ENCODE peak calls at places on chromosomes 1 and 21, in six cellular contexts. M is T-cell, W is brain microvascular endothelial cell, R is fibroblast of pulmonary artery, U is cardiac muscle cell, S is iPS-NIHi11. X is an unnamed sample.

GRCh38 chr21:16345757-16346156 is 616.0 kb downstream of the USP25 start:
- DNase-seq in M (no peak), W (no peak), R (no peak), U (no peak), S (no peak), X (no peak)

GRCh38 chr1:76572229-76572628 is 295.1 kb upstream of the ST6GALNAC5 start:
- DNase-seq in M (no peak), W (no peak), R (no peak), U (no peak), S (no peak), X (no peak)

GRCh38 chr1:156560585-156561163 is 11.7 kb downstream of the IQGAP3 start:
- DNase-seq in M (no peak), W (no peak), R (no peak), U (no peak), S (no peak), X (no peak)

GRCh38 chr1:221274373-221274772 is 395.1 kb downstream of the HLX start:
- DNase-seq in M (no peak), W (no peak), R (no peak), U (no peak), S (peak; percentile 33), X (no peak)

GRCh38 chr1:115771847-115772457 is 3.4 kb upstream of the CASQ2 start:
- DNase-seq in M (no peak), W (peak; percentile 78), R (peak; percentile 87), U (peak; percentile 90), S (peak; percentile 79), X (peak; percentile 39)

GRCh38 chr21:29190920-29191319 is 60.5 kb downstream of the MAP3K7CL start:
- DNase-seq in M (no peak), W (no peak), R (peak; percentile 73), U (peak; percentile 73), S (no peak), X (no peak)

GRCh38 chr21:21845901-21846396 is 847.7 kb downstream of the NCAM2 start:
- DNase-seq in M (no peak), W (no peak), R (no peak), U (no peak), S (no peak), X (no peak)

GRCh38 chr1:67053535-67053784 is 488 bp downstream of the SLC35D1 start:
- DNase-seq in M (peak; percentile 33), W (peak; percentile 33), R (no peak), U (peak; percentile 70), S (peak; percentile 83), X (peak; percentile 90)

GRCh38 chr1:31795801-31796621 is 19.8 kb downstream of the SPOCD1 start:
- DNase-seq in M (no peak), W (peak; percentile 86), R (peak; percentile 80), U (peak; percentile 80), S (no peak), X (no peak)

GRCh38 chr1:221873663-221874062 is 131.8 kb upstream of the DUSP10 start:
- DNase-seq in M (no peak), W (no peak), R (no peak), U (no peak), S (no peak), X (no peak)

GRCh38 chr21:42024261-42024877 is 14.2 kb upstream of the ZBTB21 start:
- DNase-seq in M (no peak), W (no peak), R (no peak), U (no peak), S (no peak), X (no peak)

GRCh38 chr1:69320679-69321310 is 246.9 kb upstream of the LRRC7 start:
- DNase-seq in M (no peak), W (no peak), R (no peak), U (no peak), S (no peak), X (no peak)

GRCh38 chr1:45552309-45552708 is 1.7 kb downstream of the AKR1A1 start:
- DNase-seq in M (no peak), W (no peak), R (no peak), U (no peak), S (no peak), X (no peak)

GRCh38 chr1:105894006-105894405 is 1162.5 kb upstream of the PRMT6 start:
- DNase-seq in M (no peak), W (peak; percentile 3), R (no peak), U (no peak), S (no peak), X (no peak)

GRCh38 chr1:68173283-68174172 is 58.8 kb downstream of the WLS start:
- DNase-seq in M (no peak), W (peak; percentile 49), R (peak; percentile 42), U (peak; percentile 40), S (no peak), X (no peak)

GRCh38 chr1:233704882-233705723 is 91.2 kb downstream of the KCNK1 start:
- DNase-seq in M (no peak), W (no peak), R (no peak), U (no peak), S (no peak), X (no peak)

GRCh38 chr21:36245115-36245514 is 74.9 kb upstream of the MORC3 start:
- DNase-seq in M (no peak), W (no peak), R (no peak), U (no peak), S (no peak), X (no peak)

GRCh38 chr1:99594205-99594604 is 51.7 kb upstream of the PALMD start:
- DNase-seq in M (no peak), W (no peak), R (peak; percentile 29), U (peak; percentile 31), S (no peak), X (no peak)

GRCh38 chr1:178093958-178094751 is at the start of gene RASAL2:
- DNase-seq in M (no peak), W (peak; percentile 43), R (peak; percentile 60), U (peak; percentile 70), S (peak; percentile 95), X (peak; percentile 75)

GRCh38 chr1:29675481-29676263 is 439.4 kb downstream of the PTPRU start:
- DNase-seq in M (no peak), W (no peak), R (peak; percentile 54), U (peak; percentile 9), S (no peak), X (peak; percentile 54)